ENCODE peak calls at places on chromosomes 5 and 9, in five cellular contexts. A is astrocyte; E is EH; Z is activated CD4-positive, alpha-beta T cell treated with anti-CD3 and anti-CD28 coated beads, Interleukin-2, amount 50 U/mL, for 48 hours; S is ACHN. Q is an unnamed sample.

GRCh38 chr5:52870448-52870847 is 82.7 kb downstream of the ITGA1 start:
- DNase-seq in A (no peak), E (peak; percentile 59), Z (no peak), S (peak; percentile 39), Q (peak; percentile 70)

GRCh38 chr5:55333017-55333416 is 25.2 kb downstream of the MTREX start:
- DNase-seq in A (no peak), E (no peak), Z (no peak), S (no peak), Q (no peak)

GRCh38 chr9:136901516-136902258 is 15.4 kb downstream of the TRAF2 start:
- DNase-seq in A (peak; percentile 55), E (peak; percentile 50), Z (peak; percentile 82), S (peak; percentile 80), Q (peak; percentile 12)

GRCh38 chr5:132947661-132948060 is 15.8 kb downstream of the AFF4 start:
- DNase-seq in A (peak; percentile 43), E (peak; percentile 77), Z (no peak), S (no peak), Q (peak; percentile 53)

GRCh38 chr9:122212473-122213004 is 16.2 kb downstream of the LHX6 start:
- DNase-seq in A (no peak), E (no peak), Z (no peak), S (no peak), Q (no peak)

GRCh38 chr9:4670591-4670990 is 4.3 kb upstream of the SPATA6L start:
- DNase-seq in A (no peak), E (no peak), Z (no peak), S (no peak), Q (no peak)

GRCh38 chr9:33375841-33376321 is 26.5 kb downstream of the AQP7 start:
- DNase-seq in A (no peak), E (no peak), Z (no peak), S (no peak), Q (peak; percentile 67)

GRCh38 chr9:114153761-114154596 is 1.4 kb upstream of the COL27A1 start:
- DNase-seq in A (peak; percentile 19), E (peak; percentile 49), Z (no peak), S (peak; percentile 53), Q (peak; percentile 10)

GRCh38 chr5:149486726-149487635 is 64.3 kb downstream of the CSNK1A1 start:
- DNase-seq in A (peak; percentile 75), E (peak; percentile 90), Z (no peak), S (peak; percentile 54), Q (peak; percentile 57)

GRCh38 chr5:35821513-35821912 is 35.2 kb upstream of the IL7R start:
- DNase-seq in A (no peak), E (no peak), Z (no peak), S (no peak), Q (no peak)

GRCh38 chr5:150486402-150487198 is 21.3 kb upstream of the NDST1 start:
- DNase-seq in A (peak; percentile 50), E (peak; percentile 65), Z (peak; percentile 45), S (peak; percentile 68), Q (peak; percentile 47)

GRCh38 chr9:110648698-110649097 is 19.9 kb upstream of the MUSK start:
- DNase-seq in A (no peak), E (no peak), Z (no peak), S (no peak), Q (no peak)

Q was measured in amniotic epithelial cell.